ENCODE peak calls at places on chromosomes 1 and 21, in five cellular contexts. Q is A673, B is thoracic aorta, X is cardiac fibroblast, N is astrocyte of the spinal cord. T is an unnamed sample.

GRCh38 chr1:41386190-41386518 is 24.9 kb downstream of the FOXO6 start:
- DNase-seq in B (no peak), Q (no peak), X (no peak), N (no peak), T (no peak)

GRCh38 chr21:38965910-38966504 is 160.3 kb downstream of the ETS2 start:
- DNase-seq in N (no peak), B (no peak), Q (no peak), X (no peak), T (no peak)

GRCh38 chr1:56180806-56181205 is 398.6 kb downstream of the PLPP3 start:
- DNase-seq in N (peak; percentile 46), Q (no peak), X (peak; percentile 45), B (no peak), T (peak; percentile 34)

GRCh38 chr1:67674260-67675011 is 10.6 kb upstream of the GADD45A start:
- DNase-seq in Q (peak; percentile 59), N (peak; percentile 64), X (peak; percentile 80), B (no peak), T (peak; percentile 82)

GRCh38 chr1:117534995-117535467 is 70.8 kb upstream of the TENT5C start:
- DNase-seq in Q (peak; percentile 82), N (peak; percentile 51), B (no peak), X (peak; percentile 81), T (peak; percentile 78)

GRCh38 chr1:175129997-175130648 is 62.5 kb downstream of the KIAA0040 start:
- DNase-seq in N (no peak), Q (peak; percentile 89), B (no peak), X (no peak), T (peak; percentile 22)

GRCh38 chr1:19453843-19454242 is 31.5 kb downstream of the CAPZB start:
- DNase-seq in Q (peak; percentile 29), N (no peak), B (no peak), X (no peak), T (no peak)

GRCh38 chr1:37001697-37002096 is 32.6 kb downstream of the GRIK3 start:
- DNase-seq in Q (no peak), X (no peak), B (no peak), N (no peak), T (no peak)

GRCh38 chr1:235932090-235932510 is 65.4 kb upstream of the LYST start:
- DNase-seq in N (no peak), B (no peak), X (no peak), Q (no peak), T (no peak)

GRCh38 chr1:222588135-222588534 is 1.6 kb downstream of the TAF1A start:
- DNase-seq in Q (no peak), N (no peak), B (no peak), X (no peak), T (peak; percentile 4)

GRCh38 chr1:4586611-4587010 is 67.8 kb upstream of the AJAP1 start:
- DNase-seq in X (no peak), N (no peak), B (no peak), Q (no peak), T (no peak)

GRCh38 chr1:51518730-51519047 is 377 bp downstream of the EPS15 start:
- DNase-seq in B (no peak), X (no peak), N (no peak), Q (no peak), T (no peak)

GRCh38 chr1:30258876-30259275 is 464.5 kb downstream of the MATN1 start:
- DNase-seq in X (no peak), N (no peak), Q (peak; percentile 99), B (no peak), T (no peak)

GRCh38 chr1:53413175-53414001 is 45.8 kb upstream of the DMRTB1 start:
- DNase-seq in X (peak; percentile 43), N (peak; percentile 89), B (no peak), Q (peak; percentile 25), T (peak; percentile 76)

GRCh38 chr1:10438677-10439163 is 8.5 kb downstream of the CENPS start:
- DNase-seq in N (no peak), Q (no peak), B (no peak), X (no peak), T (no peak)

GRCh38 chr1:89771991-89772560 is 48.8 kb upstream of the LRRC8D start:
- DNase-seq in Q (no peak), B (no peak), N (no peak), X (no peak), T (no peak)

GRCh38 chr1:108048311-108049082 is 83.5 kb upstream of the VAV3 start:
- DNase-seq in N (no peak), Q (no peak), X (no peak), B (no peak), T (no peak)

GRCh38 chr1:16162163-16162822 is 6.4 kb upstream of the EPHA2 start:
- DNase-seq in B (no peak), X (no peak), N (no peak), Q (peak; percentile 73), T (no peak)

GRCh38 chr1:63920154-63921117 is 146.6 kb downstream of the ROR1 start:
- DNase-seq in N (peak; percentile 72), B (no peak), X (peak; percentile 91), Q (peak; percentile 42), T (peak; percentile 85)

GRCh38 chr1:153355445-153356071 is 2.1 kb upstream of the S100A9 start:
- DNase-seq in B (no peak), N (peak; percentile 9), Q (peak; percentile 76), X (peak; percentile 74), T (peak; percentile 59)

GRCh38 chr1:225209153-225209552 is 218.7 kb downstream of the LBR start:
- DNase-seq in X (no peak), Q (no peak), N (no peak), B (no peak), T (no peak)

DNA sequence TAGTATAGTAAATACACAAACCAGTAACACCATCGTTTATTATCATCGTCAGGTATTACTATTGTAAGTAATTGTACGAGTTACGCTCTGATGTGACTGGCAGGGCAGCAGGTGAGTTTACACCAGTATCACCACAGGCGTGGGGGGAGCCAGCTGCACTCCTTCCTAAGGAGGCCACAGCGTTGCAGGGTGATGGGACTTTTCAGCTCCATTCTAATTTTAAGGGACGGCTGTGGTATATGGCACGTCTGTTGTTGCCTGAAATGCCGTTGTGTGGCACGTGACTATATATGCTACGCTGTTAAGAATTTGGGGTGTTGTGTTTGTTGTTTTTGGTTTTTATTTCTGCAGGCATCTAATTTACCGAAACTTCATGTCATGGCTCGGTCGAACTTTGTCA is 164.8 kb upstream of the COL6A1 start:
- DNase-seq in B (no peak), N (no peak), Q (no peak), X (no peak), T (no peak)
- TF ChIP-seq CTCF in B (no peak), N (no peak), Q (no peak), X (no peak), T (no peak)

GRCh38 chr1:88001460-88001859 is 672.8 kb downstream of the LMO4 start:
- DNase-seq in Q (no peak), B (no peak), X (peak; percentile 8), N (peak; percentile 32), T (peak; percentile 54)
- H3K4me3 ChIP-seq in Q (no peak overlapping the region), B (no peak overlapping the region), X (no peak overlapping the region), N (no peak overlapping the region), T (no peak overlapping the region)

GRCh38 chr1:203267912-203268311 is 37.4 kb upstream of the BTG2 start:
- DNase-seq in N (no peak), Q (no peak), X (no peak), B (no peak), T (no peak)

GRCh38 chr1:203264052-203264501 is 34.6 kb upstream of the CHIT1 start:
- DNase-seq in X (no peak), Q (no peak), B (no peak), N (no peak), T (peak; percentile 21)

GRCh38 chr1:203265541-203265940 is 36.1 kb upstream of the CHIT1 start:
- DNase-seq in Q (no peak), N (no peak), B (no peak), X (no peak), T (no peak)

GRCh38 chr1:203267347-203267846 is 37.9 kb upstream of the BTG2 start:
- DNase-seq in B (no peak), N (peak; percentile 89), X (peak; percentile 91), Q (peak; percentile 95), T (peak; percentile 82)

GRCh38 chr1:203263496-203263895 is 34.0 kb upstream of the CHIT1 start:
- DNase-seq in Q (no peak), X (no peak), N (no peak), B (no peak), T (no peak)
- TF ChIP-seq CTCF in Q (no peak), X (no peak), N (no peak), B (no peak), T (no peak)

GRCh38 chr1:27428316-27429028 is 36.0 kb downstream of the GPR3 start:
- DNase-seq in X (peak; percentile 47), Q (no peak), N (no peak), B (no peak), T (no peak)
- H3K4me3 ChIP-seq in X (no peak overlapping the region), Q (no peak overlapping the region), N (no peak overlapping the region), B (peak overlapping the region; percentile 59), T (no peak overlapping the region)

DNA sequence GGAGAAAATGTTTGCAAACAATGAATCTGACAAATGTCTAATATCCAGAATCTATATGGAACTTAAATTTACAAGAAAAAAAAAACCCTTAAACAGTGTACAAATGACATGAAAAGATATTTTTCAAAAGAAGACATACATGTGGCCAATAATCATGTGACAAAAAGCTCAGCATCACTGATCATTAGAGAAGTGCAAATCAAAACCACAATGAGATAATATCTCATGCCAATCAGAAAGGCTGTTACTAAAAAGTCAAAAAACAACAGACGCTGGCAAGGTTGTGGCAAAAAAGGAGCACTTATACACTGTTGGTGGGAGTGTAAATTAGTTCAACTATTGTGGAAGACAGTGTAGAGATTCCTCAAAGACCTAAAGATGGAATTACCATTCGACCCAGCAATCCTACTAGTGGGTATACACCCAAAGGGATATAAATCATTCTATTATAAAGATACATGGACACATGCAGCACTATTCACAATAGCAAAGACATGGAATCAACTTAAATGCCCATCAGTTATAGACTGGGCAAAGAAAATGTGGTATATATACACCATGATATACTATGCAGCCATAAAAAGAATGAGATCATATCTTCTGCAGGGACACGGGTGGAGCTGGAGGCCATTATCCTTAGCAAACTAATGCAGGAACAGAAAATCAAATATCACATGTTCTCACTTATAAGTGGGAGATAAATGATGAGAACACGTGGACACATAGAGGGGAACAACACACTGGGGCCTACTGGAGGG is 123.2 kb downstream of the PTPRC start:
- DNase-seq in X (no peak), B (no peak), Q (no peak), N (no peak), T (no peak)
- TF ChIP-seq CTCF in X (no peak), B (no peak), Q (no peak), N (no peak), T (no peak)

DNA sequence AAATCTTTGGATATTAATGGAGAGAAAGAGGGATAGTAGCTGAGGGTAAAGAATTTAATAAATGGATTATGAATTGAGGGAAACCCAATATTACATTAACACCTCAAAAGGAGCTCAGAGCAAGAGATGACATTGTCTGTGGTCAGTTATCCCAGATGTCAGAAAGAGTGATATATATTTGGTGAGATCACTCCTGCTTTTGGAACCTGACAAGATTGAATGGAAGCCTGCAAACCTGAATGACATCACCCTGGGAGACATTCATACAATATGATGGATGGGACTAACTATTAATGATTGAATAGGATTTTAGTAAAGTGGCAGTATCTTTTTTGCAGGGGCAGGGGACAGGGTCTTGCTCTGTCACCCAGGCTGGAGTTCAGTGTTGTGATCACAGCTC is 6.8 kb upstream of the IFI6 start:
- DNase-seq in N (no peak), B (no peak), X (no peak), Q (no peak), T (no peak)
- H3K4me3 ChIP-seq in N (no peak overlapping the region), B (no peak overlapping the region), X (no peak overlapping the region), Q (no peak overlapping the region), T (no peak overlapping the region)